ENCODE peak calls at places on chromosomes 16 and 17, in nine cellular contexts. H is head of caudate nucleus; O is stimulated activated CD4-positive, alpha-beta T cell treated with anti-CD3 and anti-CD28 coated beads, TNF-alpha, amount 100 ng/mL, for 48 hours; B is activated B cell treated with CpG ODN at 0.5 μM for 24 hours; G is endothelial cell; Y is nucleus accumbens; U is psoas muscle; D is NCI-H345; C is aorta. L is an unnamed sample.

GRCh38 chr17:50596191-50597037 is 35.9 kb downstream of the CACNA1G start:
- DNase-seq in G (peak), U (no peak), B (no peak), O (no peak), H (no peak), C (no peak), Y (no peak), D (no peak), L (no peak)

GRCh38 chr16:88510091-88510719 is 57.1 kb downstream of the ZFPM1 start:
- DNase-seq in O (no peak), Y (no peak), C (no peak), G (no peak), D (peak), U (no peak), H (no peak), B (no peak), L (peak)

GRCh38 chr16:68972720-68973119 is 129.4 kb downstream of the TANGO6 start:
- DNase-seq in O (no peak), D (peak), U (no peak), Y (no peak), H (no peak), G (peak), C (no peak), B (no peak), L (peak)

GRCh38 chr17:39231587-39232551 is 6.1 kb upstream of the STAC2 start:
- DNase-seq in U (peak), B (no peak), G (peak), H (peak), Y (no peak), D (peak), O (no peak), C (peak), L (no peak)

GRCh38 chr17:73307130-73307529 is 4.7 kb downstream of the CDC42EP4 start:
- DNase-seq in U (no peak), H (no peak), Y (no peak), O (no peak), B (no peak), D (peak), C (no peak), G (no peak), L (no peak)

GRCh38 chr16:15032547-15033308 is 23.1 kb downstream of the NTAN1 start:
- DNase-seq in C (no peak), Y (no peak), U (no peak), H (no peak), D (no peak), B (no peak), G (no peak), O (no peak), L (no peak)

GRCh38 chr17:5618511-5618910 is 34.2 kb upstream of the NLRP1 start:
- DNase-seq in U (no peak), G (no peak), B (no peak), O (no peak), C (no peak), H (no peak), Y (no peak), D (no peak), L (no peak)

GRCh38 chr17:55699178-55699865 is 23.3 kb downstream of the TMEM100 start:
- DNase-seq in Y (no peak), G (no peak), D (peak), C (no peak), B (no peak), H (no peak), U (no peak), O (no peak), L (no peak)

GRCh38 chr16:11396241-11397048 is 51.2 kb downstream of the RMI2 start:
- DNase-seq in O (peak), H (peak), D (peak), B (peak), G (peak), Y (peak), C (peak), U (peak), L (peak)

GRCh38 chr16:88338111-88338510 is 44.6 kb upstream of the ZNF469 start:
- DNase-seq in D (no peak), O (no peak), H (no peak), B (no peak), C (no peak), U (peak), Y (no peak), G (peak), L (no peak)

GRCh38 chr17:50354198-50354597 is 8.3 kb downstream of the XYLT2 start:
- DNase-seq in Y (no peak), H (no peak), C (no peak), O (no peak), D (no peak), U (no peak), G (no peak), B (no peak), L (no peak)

GRCh38 chr16:79134300-79134699 is 466.2 kb downstream of the MAF start:
- DNase-seq in C (no peak), B (no peak), D (no peak), U (no peak), G (no peak), H (no peak), O (no peak), Y (no peak), L (no peak)

GRCh38 chr17:43661699-43662431 is at the start of gene MEOX1:
- DNase-seq in O (peak), B (no peak), U (no peak), H (no peak), Y (no peak), C (no peak), G (no peak), D (no peak), L (peak)

GRCh38 chr16:69589434-69590269 is 23.9 kb downstream of the NFAT5 start:
- DNase-seq in Y (no peak), H (no peak), O (no peak), D (no peak), B (no peak), G (no peak), U (no peak), C (no peak), L (no peak)

GRCh38 chr16:54817940-54818574 is 112.6 kb upstream of the IRX5 start:
- DNase-seq in G (no peak), U (no peak), H (no peak), C (no peak), Y (no peak), O (no peak), D (no peak), B (no peak), L (no peak)

GRCh38 chr16:57725077-57725953 is 10.3 kb upstream of the KATNB1 start:
- DNase-seq in D (no peak), H (no peak), O (no peak), B (no peak), C (no peak), U (no peak), Y (no peak), G (no peak), L (no peak)

GRCh38 chr16:84735846-84736586 is 36.2 kb downstream of the USP10 start:
- DNase-seq in Y (no peak), H (no peak), C (no peak), G (no peak), U (no peak), D (peak), O (no peak), B (no peak), L (no peak)

GRCh38 chr16:19242987-19243386 is 42.5 kb upstream of the CLEC19A start:
- DNase-seq in B (no peak), U (no peak), C (no peak), H (no peak), G (no peak), Y (no peak), D (no peak), O (no peak), L (no peak)

GRCh38 chr17:53646835-53647234 is 175.9 kb upstream of the KIF2B start:
- DNase-seq in U (no peak), O (no peak), D (no peak), B (no peak), C (no peak), Y (no peak), G (no peak), H (no peak), L (no peak)

GRCh38 chr17:18231156-18231555 is 5.7 kb downstream of the LLGL1 start:
- DNase-seq in H (no peak), G (no peak), U (no peak), B (no peak), Y (no peak), O (no peak), D (no peak), C (no peak), L (no peak)

GRCh38 chr16:11152205-11152604 is 103.8 kb downstream of the SOCS1 start:
- DNase-seq in H (no peak), Y (no peak), O (no peak), G (no peak), U (no peak), B (no peak), C (no peak), D (peak), L (no peak)

GRCh38 chr16:4654946-4655590 is 30.4 kb downstream of the MGRN1 start:
- DNase-seq in D (no peak), U (no peak), O (no peak), Y (no peak), C (no peak), B (no peak), H (no peak), G (no peak), L (no peak)

GRCh38 chr17:28925912-28926365 is 23.1 kb upstream of the DHRS13 start:
- DNase-seq in D (no peak), H (no peak), Y (no peak), B (no peak), U (no peak), G (no peak), C (no peak), O (no peak), L (peak)

GRCh38 chr16:48447428-48447827 is 62.2 kb upstream of the SIAH1 start:
- DNase-seq in B (no peak), O (no peak), U (no peak), C (no peak), D (no peak), Y (no peak), G (no peak), H (no peak), L (no peak)

GRCh38 chr16:807345-808251 is 7.1 kb upstream of the GNG13 start:
- DNase-seq in C (peak), B (peak), Y (peak), O (peak), D (peak), G (peak), H (peak), U (peak), L (peak)

GRCh38 chr17:39376434-39376833 is 25.0 kb downstream of the FBXL20 start:
- DNase-seq in U (no peak), O (no peak), H (no peak), Y (no peak), C (no peak), G (no peak), B (no peak), D (no peak), L (no peak)

GRCh38 chr17:82320140-82320840 is 2.9 kb upstream of the CD7 start:
- DNase-seq in O (no peak), D (no peak), H (no peak), B (no peak), C (peak), U (no peak), G (no peak), Y (no peak), L (no peak)

GRCh38 chr16:2195316-2196161 is 866 bp downstream of the CASKIN1 start:
- DNase-seq in B (no peak), D (no peak), H (no peak), G (no peak), Y (no peak), C (no peak), O (no peak), U (no peak), L (no peak)

GRCh38 chr17:65674246-65675045 is 113.0 kb upstream of the AXIN2 start:
- DNase-seq in D (no peak), U (no peak), O (no peak), C (no peak), Y (no peak), G (no peak), H (no peak), B (no peak), L (no peak)

GRCh38 chr17:60231691-60232090 is 81.9 kb downstream of the CA4 start:
- DNase-seq in C (no peak), B (no peak), H (no peak), Y (no peak), D (no peak), O (no peak), U (no peak), G (no peak), L (peak)

GRCh38 chr17:30222741-30223175 is 12.7 kb downstream of the SLC6A4 start:
- DNase-seq in C (no peak), U (no peak), B (no peak), Y (no peak), D (no peak), O (no peak), H (no peak), G (no peak), L (no peak)

GRCh38 chr16:76157629-76158028 is 119.6 kb upstream of the CNTNAP4 start:
- DNase-seq in G (no peak), O (no peak), C (no peak), U (no peak), D (no peak), H (no peak), Y (no peak), B (no peak), L (no peak)

GRCh38 chr16:2178321-2179106 is 17.9 kb downstream of the CASKIN1 start:
- DNase-seq in D (no peak), O (peak), U (no peak), B (no peak), C (no peak), H (no peak), G (peak), Y (no peak), L (peak)

GRCh38 chr17:69223809-69224208 is 4.8 kb downstream of the ABCA10 start:
- DNase-seq in C (no peak), H (no peak), G (no peak), O (no peak), U (no peak), D (peak), B (no peak), Y (no peak), L (peak)

GRCh38 chr17:10875984-10876555 is 38.2 kb upstream of the PIRT start:
- DNase-seq in C (no peak), G (peak), D (peak), U (peak), B (no peak), H (peak), Y (peak), O (peak), L (peak)

GRCh38 chr17:33647976-33648375 is 354.9 kb upstream of the ASIC2 start:
- DNase-seq in D (no peak), B (no peak), H (no peak), O (no peak), U (no peak), Y (no peak), G (peak), C (no peak), L (no peak)

GRCh38 chr17:50047488-50048126 is 8.3 kb upstream of the ITGA3 start:
- DNase-seq in G (no peak), C (no peak), B (no peak), O (no peak), Y (no peak), U (peak), D (no peak), H (no peak), L (peak)

GRCh38 chr17:79811036-79811887 is 14.4 kb upstream of the CBX8 start:
- DNase-seq in G (peak), D (peak), C (no peak), Y (no peak), U (no peak), H (no peak), B (no peak), O (no peak), L (peak)

GRCh38 chr17:4945176-4945943 is 3.0 kb downstream of the PFN1 start:
- DNase-seq in C (peak), Y (no peak), H (peak), U (peak), G (no peak), D (no peak), B (peak), O (no peak), L (peak)

L was measured in foreskin fibroblast.